ENCODE peak calls at places on chromosomes 13 and 19, in five cellular contexts. X is stomach, U is GM23338, P is heart right ventricle, O is esophagus squamous epithelium. Q is an unnamed sample.

GRCh38 chr13:46712524-46712923 is 84.4 kb downstream of the ESD start:
- DNase-seq in X (no peak), U (peak; percentile 27), P (no peak), O (no peak), Q (no peak)

GRCh38 chr19:920051-920857 is 3.1 kb downstream of the KISS1R start:
- DNase-seq in X (no peak), U (peak; percentile 65), P (no peak), O (no peak), Q (peak; percentile 43)

GRCh38 chr13:48235100-48235813 is 2.3 kb downstream of the ITM2B start:
- DNase-seq in X (peak; percentile 53), U (peak; percentile 65), P (peak; percentile 37), O (no peak), Q (no peak)

GRCh38 chr19:42297034-42297433 is 4.9 kb upstream of the PRR19 start:
- DNase-seq in X (no peak), U (no peak), P (no peak), O (no peak), Q (no peak)

GRCh38 chr13:32126298-32126697 is 94.7 kb downstream of the FRY start:
- DNase-seq in X (no peak), U (no peak), P (no peak), O (no peak), Q (no peak)

GRCh38 chr13:69474286-69474685 is 633.3 kb upstream of the ATXN8OS start:
- DNase-seq in X (no peak), U (no peak), P (no peak), O (no peak), Q (no peak)

GRCh38 chr13:109494955-109495354 is 291.4 kb downstream of the IRS2 start:
- DNase-seq in X (no peak), U (no peak), P (no peak), O (no peak), Q (peak; percentile 89)

GRCh38 chr19:37361994-37362393 is 8.9 kb upstream of the ZNF527 start:
- DNase-seq in X (no peak), U (no peak), P (no peak), O (no peak), Q (no peak)

GRCh38 chr19:7067716-7068115 is 1.8 kb upstream of the ZNF557 start:
- DNase-seq in X (no peak), U (no peak), P (no peak), O (no peak), Q (peak; percentile 45)

GRCh38 chr19:7645656-7646425 is 8.9 kb downstream of the STXBP2 start:
- DNase-seq in X (no peak), U (no peak), P (no peak), O (no peak), Q (no peak)

GRCh38 chr13:46622918-46623256 is 69.9 kb downstream of the LRCH1 start:
- DNase-seq in X (no peak), U (no peak), P (peak; percentile 63), O (no peak), Q (peak; percentile 88)

GRCh38 chr19:50272263-50272897 is 56.8 kb downstream of the KCNC3 start:
- DNase-seq in X (no peak), U (no peak), P (no peak), O (no peak), Q (no peak)

GRCh38 chr13:109600078-109600477 is 186.3 kb downstream of the IRS2 start:
- DNase-seq in X (no peak), U (no peak), P (no peak), O (no peak), Q (no peak)

GRCh38 chr13:79194272-79194671 is 211.8 kb downstream of the RBM26 start:
- DNase-seq in X (no peak), U (no peak), P (no peak), O (no peak), Q (no peak)

GRCh38 chr19:46614114-46614701 is 10.7 kb downstream of the PTGIR start:
- DNase-seq in X (peak; percentile 88), U (peak; percentile 90), P (peak; percentile 86), O (no peak), Q (peak; percentile 87)

GRCh38 chr19:19460258-19460731 is 54.8 kb downstream of the GATAD2A start:
- DNase-seq in X (no peak), U (no peak), P (no peak), O (no peak), Q (no peak)

GRCh38 chr13:25660996-25661395 is 289.2 kb downstream of the ATP8A2 start:
- DNase-seq in X (no peak), U (peak; percentile 22), P (no peak), O (no peak), Q (no peak)

GRCh38 chr19:29515706-29516357 is 10.0 kb upstream of the VSTM2B start:
- DNase-seq in X (no peak), U (no peak), P (no peak), O (no peak), Q (no peak)

GRCh38 chr13:95067303-95067702 is 233.9 kb downstream of the ABCC4 start:
- DNase-seq in X (no peak), U (no peak), P (no peak), O (no peak), Q (peak; percentile 31)

GRCh38 chr19:3175761-3176714 is 2.5 kb upstream of the S1PR4 start:
- DNase-seq in X (peak; percentile 90), U (no peak), P (no peak), O (no peak), Q (peak; percentile 67)

GRCh38 chr19:3178973-3179738 is 587 bp downstream of the S1PR4 start:
- DNase-seq in X (no peak), U (no peak), P (no peak), O (no peak), Q (no peak)

GRCh38 chr19:3178377-3178972 is at the start of gene S1PR4:
- DNase-seq in X (no peak), U (no peak), P (no peak), O (no peak), Q (no peak)

GRCh38 chr19:3176715-3177501 is 1.7 kb upstream of the S1PR4 start:
- DNase-seq in X (peak; percentile 69), U (no peak), P (no peak), O (no peak), Q (peak; percentile 72)

DNA sequence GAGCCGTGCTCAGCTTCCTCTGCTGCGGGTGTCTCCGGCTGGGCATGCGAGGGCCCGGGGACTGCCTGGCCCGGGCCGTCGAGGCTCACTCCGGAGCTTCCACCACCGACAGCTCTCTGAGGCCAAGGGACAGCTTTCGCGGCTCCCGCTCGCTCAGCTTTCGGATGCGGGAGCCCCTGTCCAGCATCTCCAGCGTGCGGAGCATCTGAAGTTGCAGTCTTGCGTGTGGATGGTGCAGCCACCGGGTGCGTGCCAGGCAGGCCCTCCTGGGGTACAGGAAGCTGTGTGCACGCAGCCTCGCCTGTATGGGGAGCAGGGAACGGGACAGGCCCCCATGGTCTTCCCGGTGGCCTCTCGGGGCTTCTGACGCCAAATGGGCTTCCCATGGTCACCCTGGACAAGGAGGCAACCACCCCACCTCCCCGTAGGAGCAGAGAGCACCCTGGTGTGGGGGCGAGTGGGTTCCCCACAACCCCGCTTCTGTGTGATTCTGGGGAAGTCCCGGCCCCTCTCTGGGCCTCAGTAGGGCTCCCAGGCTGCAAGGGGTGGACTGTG is 1.2 kb downstream of the S1PR4 start:
- DNase-seq in X (no peak), U (no peak), P (no peak), O (no peak), Q (no peak)
- H3K4me3 ChIP-seq in X (peak overlapping the region; percentile 38), U (no peak overlapping the region), P (peak overlapping the region; percentile 27), O (peak overlapping the region; percentile 42), Q (no peak overlapping the region)

GRCh38 chr13:86464193-86464592 is 665.0 kb upstream of the SLITRK6 start:
- DNase-seq in X (no peak), U (peak; percentile 40), P (no peak), O (no peak), Q (no peak)
- TF ChIP-seq CTCF in X (no peak), U (peak; percentile 61), P (no peak), O (no peak), Q (no peak)

DNA sequence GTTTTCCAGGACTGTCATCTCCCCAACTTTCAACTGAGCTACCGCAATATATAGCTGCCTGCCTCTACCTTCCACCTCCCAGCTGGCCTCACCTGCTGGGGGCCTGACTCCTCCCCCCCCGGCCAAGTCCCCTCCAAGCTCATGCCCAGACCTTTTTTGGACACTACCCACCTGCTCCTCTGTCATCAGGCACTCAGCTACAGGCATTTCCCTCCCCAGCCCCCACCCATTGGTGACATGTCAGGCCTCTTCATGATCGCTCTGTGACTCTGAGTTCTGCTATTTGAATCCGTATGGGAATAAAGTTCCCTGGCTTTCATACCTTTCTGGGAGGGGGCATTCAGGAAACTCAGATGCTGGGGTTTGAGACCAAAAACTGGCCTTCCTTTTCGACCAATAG is 1.8 kb downstream of the PRKACA start:
- DNase-seq in X (no peak), U (no peak), P (no peak), O (no peak), Q (no peak)
- H3K4me3 ChIP-seq in X (no peak overlapping the region), U (no peak overlapping the region), P (peak overlapping the region; percentile 94), O (no peak overlapping the region), Q (no peak overlapping the region)

GRCh38 chr19:48830965-48831364 is 5.3 kb downstream of the HSD17B14 start:
- DNase-seq in X (no peak), U (no peak), P (no peak), O (no peak), Q (no peak)
- TF ChIP-seq CTCF in X (no peak), U (no peak), P (no peak), O (no peak), Q (no peak)